ENCODE peak calls at places on chromosomes 2 and 18, in six cellular contexts. One of them, this sample, is unnamed.

GRCh38 chr2:121390082-121390481 is 105.1 kb upstream of the TFCP2L1 start:
- DNase-seq in CD4-positive, alpha-beta T cell: no peak
- DNase-seq in Peyer's patch: no peak
- DNase-seq in HFF-Myc: no peak
- DNase-seq in IMR-90: no peak
- DNase-seq in endothelial cell: no peak
- DNase-seq in this sample: no peak

GRCh38 chr18:54020346-54020745 is 204.1 kb downstream of the MBD2 start:
- DNase-seq in CD4-positive, alpha-beta T cell: no peak
- DNase-seq in Peyer's patch: no peak
- DNase-seq in HFF-Myc: no peak
- DNase-seq in IMR-90: no peak
- DNase-seq in endothelial cell: no peak
- DNase-seq in this sample: no peak

GRCh38 chr2:70647873-70648481 is 94.4 kb upstream of the TGFA start:
- DNase-seq in CD4-positive, alpha-beta T cell: peak
- DNase-seq in Peyer's patch: peak
- DNase-seq in HFF-Myc: peak
- DNase-seq in IMR-90: peak
- DNase-seq in endothelial cell: peak
- DNase-seq in this sample: peak

GRCh38 chr2:229090231-229090630 is 180.9 kb downstream of the PID1 start:
- DNase-seq in CD4-positive, alpha-beta T cell: no peak
- DNase-seq in Peyer's patch: peak
- DNase-seq in HFF-Myc: peak
- DNase-seq in IMR-90: peak
- DNase-seq in endothelial cell: no peak
- DNase-seq in this sample: no peak

GRCh38 chr2:128409326-128410034 is 90.8 kb upstream of the HS6ST1 start:
- DNase-seq in CD4-positive, alpha-beta T cell: no peak
- DNase-seq in Peyer's patch: no peak
- DNase-seq in HFF-Myc: no peak
- DNase-seq in IMR-90: no peak
- DNase-seq in endothelial cell: no peak
- DNase-seq in this sample: no peak

GRCh38 chr2:120867290-120868231 is 131.9 kb downstream of the GLI2 start:
- DNase-seq in CD4-positive, alpha-beta T cell: no peak
- DNase-seq in Peyer's patch: peak
- DNase-seq in HFF-Myc: no peak
- DNase-seq in IMR-90: peak
- DNase-seq in endothelial cell: peak
- DNase-seq in this sample: no peak

GRCh38 chr18:79933765-79934164 is 17.7 kb downstream of the SLC66A2 start:
- DNase-seq in CD4-positive, alpha-beta T cell: no peak
- DNase-seq in Peyer's patch: peak
- DNase-seq in HFF-Myc: peak
- DNase-seq in IMR-90: no peak
- DNase-seq in endothelial cell: no peak
- DNase-seq in this sample: no peak

GRCh38 chr2:1509271-1509995 is 96.2 kb downstream of the TPO start:
- DNase-seq in CD4-positive, alpha-beta T cell: no peak
- DNase-seq in Peyer's patch: no peak
- DNase-seq in HFF-Myc: no peak
- DNase-seq in IMR-90: no peak
- DNase-seq in endothelial cell: no peak
- DNase-seq in this sample: peak

GRCh38 chr2:237482485-237482884 is 4.6 kb upstream of the MLPH start:
- DNase-seq in CD4-positive, alpha-beta T cell: no peak
- DNase-seq in Peyer's patch: peak
- DNase-seq in HFF-Myc: no peak
- DNase-seq in IMR-90: no peak
- DNase-seq in endothelial cell: no peak
- DNase-seq in this sample: no peak

GRCh38 chr2:191245046-191245868 is at the start of gene MYO1B:
- DNase-seq in CD4-positive, alpha-beta T cell: peak
- DNase-seq in Peyer's patch: peak
- DNase-seq in HFF-Myc: no peak
- DNase-seq in IMR-90: peak
- DNase-seq in endothelial cell: peak
- DNase-seq in this sample: peak

GRCh38 chr2:18001671-18002070 is 123.2 kb downstream of the KCNS3 start:
- DNase-seq in CD4-positive, alpha-beta T cell: no peak
- DNase-seq in Peyer's patch: no peak
- DNase-seq in HFF-Myc: no peak
- DNase-seq in IMR-90: no peak
- DNase-seq in endothelial cell: no peak
- DNase-seq in this sample: no peak

GRCh38 chr2:140308706-140309105 is 1528.5 kb upstream of the NXPH2 start:
- DNase-seq in CD4-positive, alpha-beta T cell: no peak
- DNase-seq in Peyer's patch: no peak
- DNase-seq in HFF-Myc: no peak
- DNase-seq in IMR-90: no peak
- DNase-seq in endothelial cell: no peak
- DNase-seq in this sample: no peak

GRCh38 chr2:1676913-1677832 is 67.1 kb downstream of the PXDN start:
- DNase-seq in CD4-positive, alpha-beta T cell: no peak
- DNase-seq in Peyer's patch: no peak
- DNase-seq in HFF-Myc: no peak
- DNase-seq in IMR-90: no peak
- DNase-seq in endothelial cell: no peak
- DNase-seq in this sample: no peak

GRCh38 chr2:195543902-195544894 is 112.8 kb upstream of the SLC39A10 start:
- DNase-seq in CD4-positive, alpha-beta T cell: no peak
- DNase-seq in Peyer's patch: no peak
- DNase-seq in HFF-Myc: no peak
- DNase-seq in IMR-90: peak
- DNase-seq in endothelial cell: no peak
- DNase-seq in this sample: no peak

GRCh38 chr2:9708683-9709538 is 78.1 kb upstream of the YWHAQ start:
- DNase-seq in CD4-positive, alpha-beta T cell: no peak
- DNase-seq in Peyer's patch: no peak
- DNase-seq in HFF-Myc: no peak
- DNase-seq in IMR-90: no peak
- DNase-seq in endothelial cell: no peak
- DNase-seq in this sample: no peak

GRCh38 chr2:45210466-45211195 is 201.4 kb upstream of the SIX2 start:
- DNase-seq in CD4-positive, alpha-beta T cell: no peak
- DNase-seq in Peyer's patch: no peak
- DNase-seq in HFF-Myc: no peak
- DNase-seq in IMR-90: peak
- DNase-seq in endothelial cell: no peak
- DNase-seq in this sample: no peak

GRCh38 chr2:126634273-126634861 is 21.6 kb upstream of the GYPC start:
- DNase-seq in CD4-positive, alpha-beta T cell: peak
- DNase-seq in Peyer's patch: peak
- DNase-seq in HFF-Myc: no peak
- DNase-seq in IMR-90: peak
- DNase-seq in endothelial cell: peak
- DNase-seq in this sample: peak

GRCh38 chr18:69588301-69588700 is 187.6 kb downstream of the DOK6 start:
- DNase-seq in CD4-positive, alpha-beta T cell: no peak
- DNase-seq in Peyer's patch: no peak
- DNase-seq in HFF-Myc: no peak
- DNase-seq in IMR-90: peak
- DNase-seq in endothelial cell: no peak
- DNase-seq in this sample: no peak

GRCh38 chr2:235314371-235314915 is 179.4 kb upstream of the AGAP1 start:
- DNase-seq in CD4-positive, alpha-beta T cell: no peak
- DNase-seq in Peyer's patch: no peak
- DNase-seq in HFF-Myc: no peak
- DNase-seq in IMR-90: no peak
- DNase-seq in endothelial cell: no peak
- DNase-seq in this sample: no peak

GRCh38 chr2:37415128-37415817 is 70.8 kb downstream of the QPCT start:
- DNase-seq in CD4-positive, alpha-beta T cell: no peak
- DNase-seq in Peyer's patch: no peak
- DNase-seq in HFF-Myc: no peak
- DNase-seq in IMR-90: peak
- DNase-seq in endothelial cell: no peak
- DNase-seq in this sample: no peak

GRCh38 chr2:222893716-222894115 is 32.9 kb downstream of the ACSL3 start:
- DNase-seq in CD4-positive, alpha-beta T cell: no peak
- DNase-seq in Peyer's patch: no peak
- DNase-seq in HFF-Myc: no peak
- DNase-seq in IMR-90: no peak
- DNase-seq in endothelial cell: no peak
- DNase-seq in this sample: no peak

GRCh38 chr2:95311821-95312542 is 14.8 kb downstream of the KCNIP3 start:
- DNase-seq in CD4-positive, alpha-beta T cell: no peak
- DNase-seq in Peyer's patch: no peak
- DNase-seq in HFF-Myc: no peak
- DNase-seq in IMR-90: no peak
- DNase-seq in endothelial cell: no peak
- DNase-seq in this sample: no peak

GRCh38 chr18:2108581-2108980 is 462.7 kb downstream of the METTL4 start:
- DNase-seq in CD4-positive, alpha-beta T cell: no peak
- DNase-seq in Peyer's patch: no peak
- DNase-seq in HFF-Myc: no peak
- DNase-seq in IMR-90: no peak
- DNase-seq in endothelial cell: no peak
- DNase-seq in this sample: no peak

GRCh38 chr2:56185582-56186046 is 1.8 kb downstream of the CCDC85A start:
- DNase-seq in CD4-positive, alpha-beta T cell: no peak
- DNase-seq in Peyer's patch: no peak
- DNase-seq in HFF-Myc: no peak
- DNase-seq in IMR-90: no peak
- DNase-seq in endothelial cell: peak
- DNase-seq in this sample: no peak

GRCh38 chr2:205914736-205915510 is 171.1 kb downstream of the INO80D start:
- DNase-seq in CD4-positive, alpha-beta T cell: no peak
- DNase-seq in Peyer's patch: no peak
- DNase-seq in HFF-Myc: no peak
- DNase-seq in IMR-90: peak
- DNase-seq in endothelial cell: no peak
- DNase-seq in this sample: no peak

GRCh38 chr2:187544371-187545080 is 9.7 kb downstream of the TFPI start:
- DNase-seq in CD4-positive, alpha-beta T cell: no peak
- DNase-seq in Peyer's patch: peak
- DNase-seq in HFF-Myc: no peak
- DNase-seq in IMR-90: no peak
- DNase-seq in endothelial cell: no peak
- DNase-seq in this sample: no peak

GRCh38 chr18:58407649-58408407 is 221.1 kb downstream of the ALPK2 start:
- DNase-seq in CD4-positive, alpha-beta T cell: no peak
- DNase-seq in Peyer's patch: peak
- DNase-seq in HFF-Myc: no peak
- DNase-seq in IMR-90: no peak
- DNase-seq in endothelial cell: no peak
- DNase-seq in this sample: no peak